ENCODE peak calls at places on chromosomes 6 and 20, in eight cellular contexts. Q is MM.1S, H is lower lobe of right lung, X is OCI-LY7, F is HepG2, D is HL-60, V is brain microvascular endothelial cell, L is heart left ventricle. R is an unnamed sample.

GRCh38 chr6:79605061-79605460 is 26.1 kb upstream of the SH3BGRL2 start:
- DNase-seq in Q (no peak), H (no peak), X (no peak), F (no peak), D (no peak), V (peak), L (no peak), R (no peak)

GRCh38 chr20:23366384-23366783 is 4.4 kb downstream of the GZF1 start:
- DNase-seq in Q (peak), H (no peak), X (peak), F (no peak), D (no peak), V (no peak), L (no peak), R (no peak)

GRCh38 chr6:134529921-134530320 is 212.0 kb upstream of the SGK1 start:
- DNase-seq in Q (no peak), H (no peak), X (no peak), F (peak), D (peak), V (no peak), L (no peak), R (no peak)

GRCh38 chr20:47063808-47064207 is 169.2 kb downstream of the EYA2 start:
- DNase-seq in Q (no peak), H (no peak), X (no peak), F (no peak), D (no peak), V (no peak), L (no peak), R (no peak)

GRCh38 chr6:44667668-44668390 is 280.3 kb downstream of the CDC5L start:
- DNase-seq in Q (no peak), H (no peak), X (peak), F (peak), D (peak), V (no peak), L (no peak), R (no peak)

GRCh38 chr20:25220021-25220730 is 24.7 kb downstream of the ENTPD6 start:
- DNase-seq in Q (no peak), H (no peak), X (peak), F (no peak), D (no peak), V (no peak), L (no peak), R (no peak)

GRCh38 chr20:25295386-25296093 is 47.7 kb downstream of the PYGB start:
- DNase-seq in Q (no peak), H (no peak), X (no peak), F (no peak), D (no peak), V (no peak), L (peak), R (no peak)

GRCh38 chr6:14386263-14386981 is 268.9 kb downstream of the CD83 start:
- DNase-seq in Q (peak), H (no peak), X (no peak), F (no peak), D (peak), V (no peak), L (no peak), R (no peak)

GRCh38 chr20:48723308-48724264 is 104.2 kb downstream of the PREX1 start:
- DNase-seq in Q (no peak), H (peak), X (no peak), F (peak), D (peak), V (peak), L (peak), R (no peak)

DNA sequence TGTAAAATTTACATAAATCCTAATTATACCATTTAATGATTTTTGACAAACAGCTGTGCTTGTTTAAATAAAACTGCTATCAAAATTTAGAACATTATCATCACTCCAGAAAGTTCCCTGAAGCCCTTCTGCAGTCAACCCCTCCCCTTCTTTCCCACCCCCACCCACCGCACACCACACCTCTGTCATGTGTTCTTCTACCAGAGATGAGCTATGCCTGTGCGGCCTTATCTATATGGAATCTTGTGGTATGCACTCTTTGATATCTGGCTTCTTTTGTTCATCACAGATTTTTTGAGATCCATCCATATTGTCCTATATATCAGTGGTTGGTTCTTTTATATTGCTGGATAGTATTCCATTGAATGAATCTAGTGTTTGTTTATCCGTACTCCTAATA is 7.2 kb downstream of the MYLIP start:
- DNase-seq in Q (no peak), H (no peak), X (no peak), F (no peak), D (no peak), V (no peak), L (no peak), R (no peak)
- H3K4me3 ChIP-seq in Q (no peak), H (no peak), X (peak), F (no peak), D (no peak), V (no peak), L (peak), R (no peak)

DNA sequence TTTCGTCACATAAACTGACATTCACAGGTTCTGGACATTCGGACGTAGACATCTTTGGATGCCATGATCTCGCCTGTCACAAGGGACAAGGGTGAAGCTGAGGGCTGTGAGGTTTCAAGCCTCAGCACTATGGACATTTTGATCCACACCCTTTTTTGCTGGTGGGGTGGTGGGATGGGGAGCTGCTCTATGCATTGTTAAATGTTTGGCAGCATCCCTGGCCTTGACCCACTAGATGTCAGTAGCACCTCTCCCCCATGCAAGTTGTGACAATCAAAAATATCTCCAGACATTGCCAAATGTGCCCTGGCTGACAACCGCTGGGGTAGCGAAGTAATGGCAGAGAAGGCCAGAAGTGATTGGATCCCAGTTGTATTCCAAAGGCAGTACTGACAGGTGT is 229.4 kb downstream of the TSHZ2 start:
- DNase-seq in Q (no peak), H (no peak), X (peak), F (no peak), D (no peak), V (no peak), L (no peak), R (no peak)
- TF ChIP-seq CTCF in Q (peak), H (no peak), X (peak), F (no peak), D (no peak), V (no peak), L (no peak), R (no peak)

DNA sequence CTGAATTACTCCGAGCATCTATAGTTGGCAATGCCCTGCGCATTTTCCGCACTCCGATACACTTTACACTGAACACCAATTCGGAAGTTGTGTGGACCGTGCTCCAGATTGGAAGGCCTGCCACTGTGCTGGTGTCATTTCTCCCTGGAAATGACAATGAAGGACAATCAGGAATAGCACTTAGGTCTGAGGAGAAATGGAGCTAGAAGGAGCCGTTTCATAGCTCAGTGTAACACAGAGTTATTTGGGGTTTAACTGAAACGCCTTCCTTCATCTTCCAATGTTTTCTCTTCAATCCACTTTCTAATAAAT is 501 bp upstream of the PLA2G7 start:
- DNase-seq in Q (no peak), H (no peak), X (no peak), F (no peak), D (no peak), V (no peak), L (no peak), R (no peak)
- H3K4me3 ChIP-seq in Q (no peak), H (peak), X (no peak), F (no peak), D (peak), V (peak), L (peak), R (no peak)

GRCh38 chr6:53023323-53023722 is 28.2 kb upstream of the GSTA4 start:
- DNase-seq in Q (no peak), H (no peak), X (no peak), F (no peak), D (no peak), V (no peak), L (no peak), R (no peak)

GRCh38 chr6:53026526-53026925 is 31.4 kb upstream of the GSTA4 start:
- DNase-seq in Q (no peak), H (no peak), X (no peak), F (no peak), D (no peak), V (no peak), L (no peak), R (no peak)

GRCh38 chr6:53029761-53030160 is 34.7 kb upstream of the GSTA4 start:
- DNase-seq in Q (no peak), H (no peak), X (no peak), F (no peak), D (no peak), V (no peak), L (no peak), R (no peak)

GRCh38 chr6:53029262-53029661 is 34.2 kb upstream of the GSTA4 start:
- DNase-seq in Q (no peak), H (no peak), X (no peak), F (no peak), D (no peak), V (no peak), L (no peak), R (no peak)

DNA sequence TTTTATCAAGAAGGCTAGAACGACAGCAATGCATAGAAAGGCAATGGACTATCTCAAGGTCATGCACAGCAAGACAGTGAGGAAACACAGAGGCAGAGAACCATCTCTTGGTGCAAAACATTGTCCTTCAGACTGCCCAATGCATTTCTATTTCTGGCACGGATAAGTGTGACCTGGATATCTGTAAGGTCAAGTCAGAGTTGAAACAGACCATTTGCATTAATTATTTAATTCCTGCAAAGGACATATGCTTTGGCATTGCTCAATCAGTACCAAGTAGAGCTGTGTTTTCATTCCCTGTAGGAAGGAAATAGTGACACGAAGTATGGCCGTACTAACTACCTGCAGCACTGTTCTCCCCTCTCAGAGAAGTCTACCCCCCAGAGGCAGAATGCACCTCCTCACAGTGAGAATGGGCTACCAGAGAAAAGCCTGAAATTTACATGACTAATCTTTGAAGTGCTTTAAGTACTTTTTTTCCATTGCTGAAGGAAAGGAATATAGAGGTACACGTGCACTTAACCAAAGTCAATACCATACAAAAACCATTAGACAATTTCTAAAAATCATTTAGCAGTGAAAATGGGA is 32.1 kb upstream of the GSTA4 start:
- DNase-seq in Q (no peak), H (no peak), X (no peak), F (no peak), D (no peak), V (no peak), L (no peak), R (no peak)
- TF ChIP-seq CTCF in Q (no peak), H (no peak), X (no peak), F (no peak), D (no peak), V (no peak), L (no peak), R (no peak)

DNA sequence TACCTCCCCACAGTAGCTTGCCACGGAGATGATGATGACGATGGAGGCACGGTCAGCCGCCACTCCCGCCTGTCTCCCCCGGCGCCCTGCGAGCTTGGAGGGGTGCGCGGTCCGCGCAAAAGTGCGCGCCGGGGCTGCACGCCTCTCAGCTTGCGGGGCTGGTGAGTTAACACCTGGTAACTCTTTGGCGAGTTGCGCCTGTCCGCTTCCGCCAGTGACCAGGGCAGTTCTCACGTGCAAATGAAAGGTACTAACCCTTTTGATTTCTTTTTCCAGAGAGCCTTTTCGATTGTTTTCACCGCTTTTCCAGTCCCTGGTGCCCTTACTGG is 6.1 kb downstream of the GRIK2 start:
- DNase-seq in Q (no peak), H (no peak), X (no peak), F (no peak), D (no peak), V (no peak), L (no peak), R (no peak)
- H3K4me3 ChIP-seq in Q (no peak), H (no peak), X (no peak), F (no peak), D (no peak), V (peak), L (no peak), R (no peak)

DNA sequence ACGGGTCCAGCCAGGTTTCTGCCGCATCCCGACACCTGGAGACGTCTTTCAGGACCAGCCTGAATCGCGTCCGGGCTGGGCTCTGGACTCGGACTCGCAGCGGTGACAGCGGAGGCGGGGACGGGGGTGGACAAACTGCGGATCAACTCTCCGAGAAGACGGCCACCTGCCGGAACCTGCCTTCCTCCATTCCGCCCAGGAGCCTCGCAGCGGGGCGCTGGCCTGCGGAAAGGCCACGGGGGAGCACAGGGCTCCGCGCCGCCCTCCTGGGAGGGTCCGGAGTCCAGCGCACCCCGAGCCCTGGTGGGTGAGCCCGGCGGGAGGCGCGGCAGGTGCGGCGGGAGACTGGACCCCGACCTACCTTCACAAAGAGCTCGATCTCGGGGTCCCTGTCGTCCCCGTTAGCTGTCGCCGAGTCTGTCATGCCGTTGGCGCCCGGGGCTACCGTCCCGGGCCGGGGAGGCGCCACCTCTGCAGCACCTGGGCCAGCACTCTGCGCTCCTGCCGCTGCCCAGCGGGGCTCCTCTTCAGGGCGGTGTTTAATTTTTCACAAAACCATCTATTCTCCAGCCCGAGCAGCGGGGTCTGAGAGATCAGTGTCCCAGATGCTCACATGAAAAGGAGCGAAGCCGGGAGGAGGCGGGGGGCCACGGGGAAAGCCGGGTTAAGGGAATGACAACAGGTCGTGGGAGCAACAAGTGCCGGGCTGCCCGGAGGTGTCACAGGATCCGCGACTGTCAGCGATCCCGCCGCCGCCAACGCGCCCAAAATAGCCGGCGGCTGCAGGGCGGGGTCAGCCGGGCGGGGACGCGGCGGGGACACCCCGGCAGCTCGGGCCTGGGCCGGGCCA is at the start of gene CLIC5:
- DNase-seq in Q (peak), H (peak), X (no peak), F (no peak), D (no peak), V (no peak), L (peak), R (no peak)
- TF ChIP-seq CTCF in Q (no peak), H (no peak), X (no peak), F (peak), D (no peak), V (no peak), L (peak), R (no peak)

R was measured in GM12864.